ENCODE peak calls at places on chromosomes 16 and 17, in five cellular contexts. Y is AG04450, W is astrocyte of the cerebellum, T is neural crest cell, D is B cell. S is an unnamed sample.

GRCh38 chr16:50674831-50675230 is 6.3 kb downstream of the SNX20 start:
- DNase-seq in W (no peak), D (no peak), Y (no peak), T (no peak), S (no peak)

GRCh38 chr17:4509923-4510614 is 11.4 kb downstream of the SPNS2 start:
- DNase-seq in D (no peak), Y (no peak), T (no peak), W (peak), S (no peak)

GRCh38 chr17:5248821-5249479 is 14.3 kb upstream of the SCIMP start:
- DNase-seq in Y (no peak), W (no peak), T (no peak), D (no peak), S (no peak)

GRCh38 chr17:49993423-49994037 is 1.5 kb downstream of the DLX3 start:
- DNase-seq in D (peak), Y (no peak), T (no peak), W (no peak), S (no peak)

GRCh38 chr17:48492401-48493298 is 38.2 kb downstream of the HOXB1 start:
- DNase-seq in Y (no peak), D (peak), T (peak), W (no peak), S (no peak)

GRCh38 chr16:49620158-49620867 is 235.6 kb downstream of the ZNF423 start:
- DNase-seq in W (peak), Y (no peak), D (no peak), T (no peak), S (peak)

GRCh38 chr16:12321363-12321762 is 344.8 kb downstream of the SNX29 start:
- DNase-seq in D (no peak), T (no peak), W (no peak), Y (no peak), S (no peak)

GRCh38 chr17:48791128-48792032 is 25.6 kb downstream of the TTLL6 start:
- DNase-seq in W (peak), T (peak), D (no peak), Y (peak), S (peak)

GRCh38 chr17:17166446-17166845 is 39.7 kb downstream of the PLD6 start:
- DNase-seq in D (no peak), W (no peak), Y (no peak), T (no peak), S (no peak)

GRCh38 chr16:70767377-70768204 is 33.4 kb downstream of the VAC14 start:
- DNase-seq in Y (no peak), T (no peak), D (no peak), W (no peak), S (no peak)

GRCh38 chr17:31393749-31394146 is 2.3 kb downstream of the RAB11FIP4 start:
- DNase-seq in W (no peak), D (no peak), Y (no peak), T (no peak), S (no peak)

GRCh38 chr16:14050297-14051027 is 20.7 kb upstream of the MRTFB start:
- DNase-seq in T (no peak), D (no peak), Y (no peak), W (no peak), S (no peak)

GRCh38 chr17:28252436-28252835 is 66.6 kb upstream of the TMEM97 start:
- DNase-seq in T (no peak), Y (no peak), D (no peak), W (no peak), S (no peak)

GRCh38 chr17:57489321-57489720 is 233.0 kb downstream of the MSI2 start:
- DNase-seq in W (no peak), Y (no peak), T (no peak), D (no peak), S (no peak)

GRCh38 chr17:18182190-18182977 is 1.2 kb upstream of the ALKBH5 start:
- DNase-seq in T (no peak), Y (no peak), W (no peak), D (no peak), S (no peak)

GRCh38 chr17:66240013-66240412 is 10.8 kb upstream of the APOH start:
- DNase-seq in T (no peak), Y (no peak), W (no peak), D (no peak), S (no peak)

GRCh38 chr16:47777191-47777590 is 316.1 kb downstream of the PHKB start:
- DNase-seq in T (no peak), Y (no peak), W (peak), D (no peak), S (no peak)

GRCh38 chr17:65009848-65010247 is 46.7 kb downstream of the GNA13 start:
- DNase-seq in W (no peak), Y (no peak), T (no peak), D (no peak), S (no peak)

GRCh38 chr16:7086842-7087616 is 245.6 kb upstream of the RBFOX1 start:
- DNase-seq in Y (no peak), D (no peak), W (no peak), T (peak), S (no peak)

GRCh38 chr17:20073056-20073979 is 64.2 kb downstream of the SPECC1 start:
- DNase-seq in W (no peak), Y (no peak), D (no peak), T (no peak), S (no peak)

GRCh38 chr16:86984975-86985655 is 332.1 kb downstream of the C16orf95 start:
- DNase-seq in T (no peak), W (no peak), D (no peak), Y (no peak), S (no peak)

GRCh38 chr16:68744744-68745280 is 7.7 kb downstream of the CDH1 start:
- DNase-seq in D (no peak), T (no peak), W (no peak), Y (no peak), S (no peak)

GRCh38 chr17:20228860-20229259 is 219.7 kb downstream of the SPECC1 start:
- DNase-seq in W (no peak), D (no peak), T (no peak), Y (no peak), S (no peak)

GRCh38 chr16:2710021-2710710 is 9.9 kb downstream of the PRSS27 start:
- DNase-seq in Y (no peak), D (no peak), T (no peak), W (no peak), S (no peak)

GRCh38 chr17:78341559-78342437 is 18.1 kb downstream of the SOCS3 start:
- DNase-seq in D (no peak), W (no peak), Y (no peak), T (peak), S (no peak)

GRCh38 chr17:48614904-48615211 is 234 bp downstream of the HOXB8 start:
- DNase-seq in Y (no peak), W (no peak), D (no peak), T (no peak), S (no peak)

GRCh38 chr17:18877104-18877503 is 19.2 kb downstream of the PRPSAP2 start:
- DNase-seq in Y (no peak), T (no peak), D (no peak), W (no peak), S (no peak)

GRCh38 chr17:41058741-41059140 is 1.2 kb downstream of the KRTAP2-3 start:
- DNase-seq in W (no peak), T (no peak), Y (no peak), D (no peak), S (no peak)

GRCh38 chr17:9151091-9151490 is 129.8 kb downstream of the NTN1 start:
- DNase-seq in D (no peak), Y (no peak), W (no peak), T (no peak), S (no peak)

GRCh38 chr17:49873466-49873865 is 25.6 kb upstream of the TAC4 start:
- DNase-seq in D (no peak), T (no peak), Y (no peak), W (no peak), S (no peak)

GRCh38 chr17:9522074-9522473 is 53.5 kb downstream of the STX8 start:
- DNase-seq in Y (peak), W (peak), T (peak), D (no peak), S (peak)

GRCh38 chr16:14486520-14487303 is 143.3 kb downstream of the PARN start:
- DNase-seq in Y (peak), W (peak), D (no peak), T (peak), S (peak)

GRCh38 chr16:70796301-70796700 is 4.7 kb downstream of the VAC14 start:
- DNase-seq in D (no peak), T (no peak), Y (no peak), W (no peak), S (no peak)

GRCh38 chr16:68370921-68371651 is 60.3 kb downstream of the PRMT7 start:
- DNase-seq in T (no peak), D (no peak), W (no peak), Y (no peak), S (no peak)

GRCh38 chr16:28623172-28623711 is 13.4 kb upstream of the SULT1A1 start:
- DNase-seq in Y (no peak), T (no peak), D (peak), W (no peak), S (no peak)

GRCh38 chr17:57943140-57943539 is 12.1 kb downstream of the CUEDC1 start:
- DNase-seq in Y (no peak), D (no peak), W (no peak), T (no peak), S (no peak)

GRCh38 chr17:1830288-1830687 is 483 bp downstream of the RPA1 start:
- DNase-seq in W (no peak), T (peak), D (peak), Y (no peak), S (no peak)

GRCh38 chr17:76498886-76499667 is 2.1 kb downstream of the RHBDF2 start:
- DNase-seq in D (peak), T (no peak), W (no peak), Y (no peak), S (no peak)

GRCh38 chr17:34917381-34917780 is 43.9 kb downstream of the CCT6B start:
- DNase-seq in D (no peak), T (no peak), W (no peak), Y (no peak), S (no peak)

DNA sequence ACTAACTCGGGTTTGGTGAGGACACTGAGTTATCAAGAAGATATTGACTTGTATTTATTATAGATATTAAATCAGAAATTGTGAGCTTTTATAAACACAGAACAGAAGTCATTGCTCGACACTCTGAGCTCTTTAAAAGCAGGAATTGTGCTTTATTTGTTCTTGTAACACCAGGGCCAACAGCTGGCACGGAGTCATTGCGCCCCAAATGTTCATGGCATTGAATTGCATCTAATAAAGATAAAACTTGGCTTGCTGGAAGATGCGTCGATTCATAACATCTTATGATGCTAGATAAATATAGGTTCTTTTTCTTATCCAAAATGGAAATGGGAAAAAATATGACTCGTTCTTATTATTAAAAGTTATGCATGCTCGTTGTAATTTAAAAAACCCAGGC is 11.8 kb upstream of the MLYCD start:
- DNase-seq in W (no peak), T (no peak), D (no peak), Y (no peak), S (no peak)
- TF ChIP-seq CTCF in W (no peak), T (peak), D (no peak), Y (no peak), S (peak)

GRCh38 chr17:36600936-36601302 is 464 bp upstream of the MRM1 start:
- DNase-seq in T (no peak), D (no peak), W (no peak), Y (no peak), S (no peak)
- TF ChIP-seq CTCF in T (no peak), D (no peak), W (no peak), Y (no peak), S (no peak)

GRCh38 chr16:57551057-57551456 is 8.6 kb downstream of the ADGRG5 start:
- DNase-seq in W (no peak), Y (no peak), D (no peak), T (no peak), S (no peak)
- TF ChIP-seq CTCF in W (no peak), Y (no peak), D (no peak), T (no peak), S (no peak)

GRCh38 chr16:66155933-66156332 is 210.6 kb upstream of the CDH5 start:
- DNase-seq in T (no peak), Y (no peak), D (no peak), W (no peak), S (no peak)

GRCh38 chr16:66164581-66164980 is 201.9 kb upstream of the CDH5 start:
- DNase-seq in Y (no peak), T (no peak), W (no peak), D (no peak), S (no peak)

GRCh38 chr16:66156538-66156937 is 210.0 kb upstream of the CDH5 start:
- DNase-seq in D (no peak), W (no peak), Y (no peak), T (no peak), S (no peak)

GRCh38 chr16:66161942-66162341 is 204.5 kb upstream of the CDH5 start:
- DNase-seq in Y (no peak), D (no peak), T (no peak), W (no peak), S (no peak)

GRCh38 chr16:66159987-66160386 is 206.5 kb upstream of the CDH5 start:
- DNase-seq in D (no peak), W (no peak), T (no peak), Y (no peak), S (no peak)
- TF ChIP-seq CTCF in D (no peak), W (no peak), T (no peak), Y (peak), S (peak)

GRCh38 chr16:56600398-56600999 is 7.9 kb upstream of the MT2A start:
- DNase-seq in W (no peak), Y (no peak), T (peak), D (peak), S (no peak)
- TF ChIP-seq CTCF in W (peak), Y (peak), T (peak), D (peak), S (peak)

GRCh38 chr16:74107795-74108610 is 188.6 kb upstream of the PSMD7 start:
- DNase-seq in Y (no peak), D (no peak), W (no peak), T (peak), S (no peak)
- TF ChIP-seq CTCF in Y (peak), D (peak), W (peak), T (peak), S (peak)

GRCh38 chr16:8278181-8278580 is 312.1 kb downstream of the TMEM114 start:
- DNase-seq in D (no peak), Y (no peak), W (no peak), T (no peak), S (no peak)
- TF ChIP-seq CTCF in D (no peak), Y (no peak), W (no peak), T (no peak), S (no peak)

GRCh38 chr17:7133916-7134315 is 19.3 kb upstream of the ASGR2 start:
- DNase-seq in Y (no peak), D (no peak), T (no peak), W (no peak), S (no peak)

GRCh38 chr17:7136266-7136877 is 21.8 kb upstream of the ASGR2 start:
- DNase-seq in T (peak), W (peak), Y (peak), D (peak), S (peak)

GRCh38 chr17:7130626-7131467 is 16.2 kb upstream of the ASGR2 start:
- DNase-seq in W (no peak), T (no peak), D (peak), Y (no peak), S (no peak)

GRCh38 chr17:7132511-7133094 is 18.0 kb upstream of the ASGR2 start:
- DNase-seq in D (peak), W (no peak), Y (no peak), T (no peak), S (no peak)

DNA sequence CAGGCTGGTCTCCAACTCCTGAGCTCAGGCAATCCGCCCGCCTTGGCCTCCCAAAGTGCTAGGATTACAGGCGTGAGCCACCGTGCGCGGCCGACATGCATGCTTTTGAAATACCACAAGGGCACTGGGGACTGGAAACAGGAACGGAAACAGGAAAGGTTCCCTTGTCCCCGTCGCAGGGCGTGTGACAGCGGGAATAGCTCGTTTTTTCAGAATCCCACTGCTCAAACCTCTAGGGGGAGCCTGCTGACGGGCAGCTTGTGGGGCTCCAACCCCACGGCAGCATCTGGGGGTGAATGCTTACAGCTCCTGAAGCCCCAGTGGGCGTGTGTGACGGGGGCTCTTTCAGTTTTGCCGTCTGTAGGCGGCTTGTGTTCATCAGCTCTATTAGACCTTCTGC is 18.8 kb upstream of the ASGR2 start:
- DNase-seq in T (peak), Y (no peak), W (no peak), D (peak), S (no peak)
- TF ChIP-seq CTCF in T (peak), Y (peak), W (peak), D (peak), S (peak)